ENCODE peak calls at places on chromosomes 7 and 10, in five cellular contexts. F, D, U, Q and Y are unnamed samples.

GRCh38 chr7:29879609-29880008 is 73.3 kb downstream of the WIPF3 start:
- DNase-seq in F (no peak), D (peak; percentile 39), U (no peak), Q (no peak), Y (peak; percentile 65)

GRCh38 chr10:26799342-26799741 is 61.4 kb downstream of the ABI1 start:
- DNase-seq in F (no peak), D (no peak), U (peak; percentile 10), Q (no peak), Y (no peak)

GRCh38 chr7:106573738-106574137 is 87.2 kb downstream of the CCDC71L start:
- DNase-seq in F (no peak), D (no peak), U (no peak), Q (no peak), Y (no peak)

GRCh38 chr10:121244791-121245190 is 353.5 kb downstream of the FGFR2 start:
- DNase-seq in F (no peak), D (no peak), U (no peak), Q (no peak), Y (no peak)

GRCh38 chr7:127485482-127485881 is 93.0 kb upstream of the ZNF800 start:
- DNase-seq in F (no peak), D (no peak), U (no peak), Q (no peak), Y (no peak)

GRCh38 chr10:1214882-1215540 is 158.8 kb downstream of the WDR37 start:
- DNase-seq in F (no peak), D (no peak), U (no peak), Q (no peak), Y (no peak)

GRCh38 chr7:91242097-91242846 is 22.0 kb upstream of the FZD1 start:
- DNase-seq in F (no peak), D (peak; percentile 65), U (no peak), Q (no peak), Y (peak; percentile 89)

GRCh38 chr10:117666131-117666530 is 123.6 kb downstream of the EMX2 start:
- DNase-seq in F (no peak), D (no peak), U (no peak), Q (no peak), Y (peak; percentile 46)

GRCh38 chr10:34467902-34468301 is 347.2 kb downstream of the PARD3 start:
- DNase-seq in F (no peak), D (no peak), U (no peak), Q (no peak), Y (no peak)

GRCh38 chr10:79444243-79445119 is 943 bp downstream of the ZCCHC24 start:
- DNase-seq in F (no peak), D (peak; percentile 75), U (peak; percentile 68), Q (peak; percentile 49), Y (peak; percentile 89)